ENCODE peak calls at places on chromosomes 11 and 22, in six cellular contexts. E is GM12864; V is retina; O is stimulated activated naive CD4-positive, alpha-beta T cell treated with Interleukin-2 at 50 U/mL for 16 hours; M is Daoy; X is ELR. C is an unnamed sample.

GRCh38 chr11:81237139-81237538 is 1496.5 kb downstream of the FAM181B start:
- DNase-seq in X (peak), M (peak), V (peak), E (no peak), O (no peak), C (peak)

GRCh38 chr22:19122752-19123492 is 710 bp upstream of the DGCR2 start:
- DNase-seq in E (no peak), X (peak), M (no peak), O (no peak), V (no peak), C (peak)

GRCh38 chr22:27456696-27457503 is 344.7 kb downstream of the MN1 start:
- DNase-seq in O (no peak), E (no peak), X (peak), M (peak), V (no peak), C (peak)

GRCh38 chr11:117232911-117233409 is 489 bp downstream of the RNF214 start:
- DNase-seq in X (peak), E (no peak), O (no peak), M (no peak), V (peak), C (peak)

GRCh38 chr11:76693791-76694190 is 23.2 kb upstream of the LRRC32 start:
- DNase-seq in V (no peak), O (no peak), M (no peak), X (no peak), E (no peak), C (no peak)

GRCh38 chr11:5596611-5597201 is at the start of gene TRIM6:
- DNase-seq in M (peak), O (no peak), V (peak), X (peak), E (no peak), C (peak)

GRCh38 chr11:79076526-79077115 is 364.2 kb downstream of the TENM4 start:
- DNase-seq in X (peak), M (no peak), O (peak), V (peak), E (no peak), C (peak)

GRCh38 chr11:110176366-110177056 is 83.3 kb downstream of the ZC3H12C start:
- DNase-seq in X (peak), E (no peak), O (no peak), M (peak), V (no peak), C (peak)

GRCh38 chr11:125358254-125358840 is 137.7 kb downstream of the FEZ1 start:
- DNase-seq in O (no peak), V (no peak), X (peak), M (peak), E (no peak), C (no peak)

GRCh38 chr11:117418685-117419084 is 91.0 kb downstream of the CEP164 start:
- DNase-seq in E (no peak), V (no peak), M (no peak), O (no peak), X (no peak), C (no peak)

GRCh38 chr11:58659404-58659803 is 36.9 kb downstream of the CNTF start:
- DNase-seq in E (no peak), O (no peak), X (peak), V (no peak), M (peak), C (no peak)

GRCh38 chr22:50657925-50658324 is 14.7 kb upstream of the SHANK3 start:
- DNase-seq in X (no peak), E (no peak), V (no peak), O (no peak), M (no peak), C (no peak)

GRCh38 chr11:95505927-95506426 is 275.0 kb upstream of the SESN3 start:
- DNase-seq in E (no peak), M (peak), X (peak), O (no peak), V (no peak), C (peak)

GRCh38 chr22:19798825-19799224 is 38.2 kb downstream of the TBX1 start:
- DNase-seq in X (peak), V (no peak), O (no peak), E (no peak), M (no peak), C (no peak)

GRCh38 chr22:36317658-36318271 is 64.8 kb downstream of the APOL1 start:
- DNase-seq in M (no peak), X (no peak), E (no peak), V (no peak), O (no peak), C (no peak)

GRCh38 chr11:1953489-1954284 is 6.6 kb downstream of the MRPL23 start:
- DNase-seq in V (no peak), E (no peak), X (no peak), O (no peak), M (no peak), C (no peak)